ENCODE peak calls at places on chromosomes 4 and X, in eight cellular contexts. One of them, this sample, is unnamed.

GRCh38 chrX:19698125-19698524 is 182.8 kb upstream of the MAP3K15 start:
- DNase-seq in BE2C: no peak
- DNase-seq in psoas muscle: no peak
- DNase-seq in HL-60: no peak
- DNase-seq in foreskin fibroblast: peak
- DNase-seq in fibroblast of pulmonary artery: peak
- DNase-seq in ovary: no peak
- DNase-seq in breast epithelium: peak
- DNase-seq in this sample: no peak

GRCh38 chr4:121156822-121157769 is 7.0 kb downstream of the TNIP3 start:
- DNase-seq in BE2C: peak
- DNase-seq in psoas muscle: peak
- DNase-seq in HL-60: peak
- DNase-seq in foreskin fibroblast: peak
- DNase-seq in fibroblast of pulmonary artery: peak
- DNase-seq in ovary: no peak
- DNase-seq in breast epithelium: no peak
- DNase-seq in this sample: peak

GRCh38 chr4:90187148-90187884 is 60.1 kb downstream of the CCSER1 start:
- DNase-seq in BE2C: no peak
- DNase-seq in psoas muscle: no peak
- DNase-seq in HL-60: no peak
- DNase-seq in foreskin fibroblast: no peak
- DNase-seq in fibroblast of pulmonary artery: no peak
- DNase-seq in ovary: no peak
- DNase-seq in breast epithelium: no peak
- DNase-seq in this sample: no peak

GRCh38 chr4:7847206-7847605 is 92.5 kb downstream of the AFAP1 start:
- DNase-seq in BE2C: no peak
- DNase-seq in psoas muscle: no peak
- DNase-seq in HL-60: no peak
- DNase-seq in foreskin fibroblast: no peak
- DNase-seq in fibroblast of pulmonary artery: no peak
- DNase-seq in ovary: no peak
- DNase-seq in breast epithelium: no peak
- DNase-seq in this sample: no peak

GRCh38 chr4:117641519-117641918 is 392.8 kb upstream of the NDST3 start:
- DNase-seq in BE2C: no peak
- DNase-seq in psoas muscle: no peak
- DNase-seq in HL-60: no peak
- DNase-seq in foreskin fibroblast: no peak
- DNase-seq in fibroblast of pulmonary artery: no peak
- DNase-seq in ovary: no peak
- DNase-seq in breast epithelium: no peak
- DNase-seq in this sample: no peak

GRCh38 chr4:105472871-105473339 is 957 bp downstream of the PPA2 start:
- DNase-seq in BE2C: no peak
- DNase-seq in psoas muscle: no peak
- DNase-seq in HL-60: no peak
- DNase-seq in foreskin fibroblast: no peak
- DNase-seq in fibroblast of pulmonary artery: no peak
- DNase-seq in ovary: no peak
- DNase-seq in breast epithelium: peak
- DNase-seq in this sample: peak

GRCh38 chr4:20313237-20314030 is 61.7 kb downstream of the SLIT2 start:
- DNase-seq in BE2C: peak
- DNase-seq in psoas muscle: no peak
- DNase-seq in HL-60: no peak
- DNase-seq in foreskin fibroblast: no peak
- DNase-seq in fibroblast of pulmonary artery: peak
- DNase-seq in ovary: no peak
- DNase-seq in breast epithelium: no peak
- DNase-seq in this sample: peak

GRCh38 chrX:64192673-64193072 is 12.8 kb downstream of the AMER1 start:
- DNase-seq in BE2C: no peak
- DNase-seq in psoas muscle: no peak
- DNase-seq in HL-60: no peak
- DNase-seq in foreskin fibroblast: no peak
- DNase-seq in fibroblast of pulmonary artery: no peak
- DNase-seq in ovary: no peak
- DNase-seq in breast epithelium: no peak
- DNase-seq in this sample: no peak

GRCh38 chrX:16082470-16083085 is 40.8 kb upstream of the GRPR start:
- DNase-seq in BE2C: no peak
- DNase-seq in psoas muscle: no peak
- DNase-seq in HL-60: no peak
- DNase-seq in foreskin fibroblast: no peak
- DNase-seq in fibroblast of pulmonary artery: no peak
- DNase-seq in ovary: no peak
- DNase-seq in breast epithelium: no peak
- DNase-seq in this sample: no peak

GRCh38 chr4:13541720-13542576 is 2.4 kb downstream of the NKX3-2 start:
- DNase-seq in BE2C: no peak
- DNase-seq in psoas muscle: no peak
- DNase-seq in HL-60: no peak
- DNase-seq in foreskin fibroblast: no peak
- DNase-seq in fibroblast of pulmonary artery: no peak
- DNase-seq in ovary: no peak
- DNase-seq in breast epithelium: no peak
- DNase-seq in this sample: no peak

GRCh38 chrX:72735561-72735960 is 21.5 kb upstream of the PHKA1 start:
- DNase-seq in BE2C: no peak
- DNase-seq in psoas muscle: no peak
- DNase-seq in HL-60: no peak
- DNase-seq in foreskin fibroblast: peak
- DNase-seq in fibroblast of pulmonary artery: no peak
- DNase-seq in ovary: no peak
- DNase-seq in breast epithelium: no peak
- DNase-seq in this sample: peak

GRCh38 chrX:15301924-15302323 is 13.5 kb downstream of the ASB11 start:
- DNase-seq in BE2C: no peak
- DNase-seq in psoas muscle: peak
- DNase-seq in HL-60: peak
- DNase-seq in foreskin fibroblast: peak
- DNase-seq in fibroblast of pulmonary artery: peak
- DNase-seq in ovary: no peak
- DNase-seq in breast epithelium: no peak
- DNase-seq in this sample: peak

GRCh38 chr4:15299627-15300026 is 128.2 kb upstream of the C1QTNF7 start:
- DNase-seq in BE2C: no peak
- DNase-seq in psoas muscle: no peak
- DNase-seq in HL-60: no peak
- DNase-seq in foreskin fibroblast: no peak
- DNase-seq in fibroblast of pulmonary artery: no peak
- DNase-seq in ovary: no peak
- DNase-seq in breast epithelium: no peak
- DNase-seq in this sample: no peak

GRCh38 chr4:71231073-71231752 is 107.6 kb upstream of the SLC4A4 start:
- DNase-seq in BE2C: peak
- DNase-seq in psoas muscle: peak
- DNase-seq in HL-60: no peak
- DNase-seq in foreskin fibroblast: peak
- DNase-seq in fibroblast of pulmonary artery: peak
- DNase-seq in ovary: peak
- DNase-seq in breast epithelium: no peak
- DNase-seq in this sample: no peak

GRCh38 chr4:153940916-153941315 is 152.0 kb upstream of the SFRP2 start:
- DNase-seq in BE2C: no peak
- DNase-seq in psoas muscle: no peak
- DNase-seq in HL-60: no peak
- DNase-seq in foreskin fibroblast: no peak
- DNase-seq in fibroblast of pulmonary artery: no peak
- DNase-seq in ovary: no peak
- DNase-seq in breast epithelium: no peak
- DNase-seq in this sample: no peak

GRCh38 chrX:120000490-120001246 is 57.1 kb upstream of the NKAP start:
- DNase-seq in BE2C: no peak
- DNase-seq in psoas muscle: no peak
- DNase-seq in HL-60: no peak
- DNase-seq in foreskin fibroblast: peak
- DNase-seq in fibroblast of pulmonary artery: no peak
- DNase-seq in ovary: no peak
- DNase-seq in breast epithelium: no peak
- DNase-seq in this sample: peak

GRCh38 chrX:119996069-119996468 is 52.5 kb upstream of the NKAP start:
- DNase-seq in BE2C: no peak
- DNase-seq in psoas muscle: no peak
- DNase-seq in HL-60: no peak
- DNase-seq in foreskin fibroblast: no peak
- DNase-seq in fibroblast of pulmonary artery: no peak
- DNase-seq in ovary: no peak
- DNase-seq in breast epithelium: no peak
- DNase-seq in this sample: no peak

GRCh38 chrX:119997570-119997969 is 54.0 kb upstream of the NKAP start:
- DNase-seq in BE2C: no peak
- DNase-seq in psoas muscle: no peak
- DNase-seq in HL-60: no peak
- DNase-seq in foreskin fibroblast: no peak
- DNase-seq in fibroblast of pulmonary artery: no peak
- DNase-seq in ovary: no peak
- DNase-seq in breast epithelium: no peak
- DNase-seq in this sample: no peak

GRCh38 chrX:119999087-119999634 is 55.6 kb upstream of the NKAP start:
- DNase-seq in BE2C: no peak
- DNase-seq in psoas muscle: no peak
- DNase-seq in HL-60: no peak
- DNase-seq in foreskin fibroblast: no peak
- DNase-seq in fibroblast of pulmonary artery: no peak
- DNase-seq in ovary: no peak
- DNase-seq in breast epithelium: no peak
- DNase-seq in this sample: no peak

DNA sequence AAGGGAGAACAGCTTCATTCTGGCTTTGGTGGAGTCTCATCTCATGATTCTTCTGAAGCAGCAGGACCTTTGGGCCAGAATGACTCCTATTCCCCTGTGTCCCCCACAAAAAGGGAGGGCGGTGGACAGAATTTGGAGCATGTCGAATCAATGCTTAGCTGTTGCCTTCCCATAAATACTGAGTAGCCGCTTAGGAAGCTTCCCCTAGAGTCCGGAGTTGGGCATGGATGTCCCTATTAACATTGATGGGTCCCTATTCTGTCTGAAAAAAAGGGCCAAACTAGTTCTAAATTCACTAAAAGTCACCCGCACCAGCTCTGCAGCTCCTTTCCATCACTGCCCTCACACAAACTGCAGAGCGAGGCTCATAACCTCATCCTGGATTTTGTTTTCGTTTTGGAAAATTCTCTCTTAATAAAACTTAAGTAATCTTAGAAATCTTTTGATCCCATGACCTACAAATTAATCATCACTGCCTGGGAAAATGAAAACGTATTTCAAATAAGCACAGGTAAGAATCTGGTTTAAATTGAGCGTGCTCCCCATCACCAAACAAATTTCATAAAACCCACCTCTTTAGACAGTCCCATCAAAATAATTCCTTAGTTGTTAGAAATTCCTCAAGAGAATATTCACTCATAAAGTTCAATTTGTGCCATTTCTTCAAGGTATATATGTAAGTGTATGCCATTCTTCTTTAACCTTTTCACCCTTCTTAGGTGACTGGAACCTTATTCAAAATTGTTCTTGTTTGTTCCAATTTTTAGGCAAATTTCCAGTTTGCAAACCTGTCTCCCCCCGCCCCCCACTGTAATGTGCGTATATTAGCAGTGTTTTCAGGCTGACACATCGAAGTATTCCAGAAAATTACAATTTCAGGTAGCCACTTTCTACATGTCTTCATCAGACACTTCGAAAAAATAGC is 53.3 kb upstream of the NKAP start:
- DNase-seq in BE2C: no peak
- DNase-seq in psoas muscle: no peak
- DNase-seq in HL-60: no peak
- DNase-seq in foreskin fibroblast: no peak
- DNase-seq in fibroblast of pulmonary artery: no peak
- DNase-seq in ovary: no peak
- DNase-seq in breast epithelium: no peak
- DNase-seq in this sample: no peak
- H3K4me3 ChIP-seq in BE2C: no peak
- H3K4me3 ChIP-seq in psoas muscle: no peak
- H3K4me3 ChIP-seq in HL-60: no peak
- H3K4me3 ChIP-seq in foreskin fibroblast: no peak
- H3K4me3 ChIP-seq in fibroblast of pulmonary artery: no peak
- H3K4me3 ChIP-seq in ovary: no peak
- H3K4me3 ChIP-seq in breast epithelium: no peak
- H3K4me3 ChIP-seq in this sample: no peak

GRCh38 chr4:88573995-88574394 is 18.3 kb upstream of the HERC3 start:
- DNase-seq in BE2C: no peak
- DNase-seq in psoas muscle: no peak
- DNase-seq in HL-60: no peak
- DNase-seq in foreskin fibroblast: no peak
- DNase-seq in fibroblast of pulmonary artery: peak
- DNase-seq in ovary: no peak
- DNase-seq in breast epithelium: no peak
- DNase-seq in this sample: peak
- TF ChIP-seq CTCF in BE2C: peak
- TF ChIP-seq CTCF in psoas muscle: no peak
- TF ChIP-seq CTCF in HL-60: no peak
- TF ChIP-seq CTCF in foreskin fibroblast: peak
- TF ChIP-seq CTCF in fibroblast of pulmonary artery: peak
- TF ChIP-seq CTCF in ovary: no peak
- TF ChIP-seq CTCF in breast epithelium: no peak
- TF ChIP-seq CTCF in this sample: peak

DNA sequence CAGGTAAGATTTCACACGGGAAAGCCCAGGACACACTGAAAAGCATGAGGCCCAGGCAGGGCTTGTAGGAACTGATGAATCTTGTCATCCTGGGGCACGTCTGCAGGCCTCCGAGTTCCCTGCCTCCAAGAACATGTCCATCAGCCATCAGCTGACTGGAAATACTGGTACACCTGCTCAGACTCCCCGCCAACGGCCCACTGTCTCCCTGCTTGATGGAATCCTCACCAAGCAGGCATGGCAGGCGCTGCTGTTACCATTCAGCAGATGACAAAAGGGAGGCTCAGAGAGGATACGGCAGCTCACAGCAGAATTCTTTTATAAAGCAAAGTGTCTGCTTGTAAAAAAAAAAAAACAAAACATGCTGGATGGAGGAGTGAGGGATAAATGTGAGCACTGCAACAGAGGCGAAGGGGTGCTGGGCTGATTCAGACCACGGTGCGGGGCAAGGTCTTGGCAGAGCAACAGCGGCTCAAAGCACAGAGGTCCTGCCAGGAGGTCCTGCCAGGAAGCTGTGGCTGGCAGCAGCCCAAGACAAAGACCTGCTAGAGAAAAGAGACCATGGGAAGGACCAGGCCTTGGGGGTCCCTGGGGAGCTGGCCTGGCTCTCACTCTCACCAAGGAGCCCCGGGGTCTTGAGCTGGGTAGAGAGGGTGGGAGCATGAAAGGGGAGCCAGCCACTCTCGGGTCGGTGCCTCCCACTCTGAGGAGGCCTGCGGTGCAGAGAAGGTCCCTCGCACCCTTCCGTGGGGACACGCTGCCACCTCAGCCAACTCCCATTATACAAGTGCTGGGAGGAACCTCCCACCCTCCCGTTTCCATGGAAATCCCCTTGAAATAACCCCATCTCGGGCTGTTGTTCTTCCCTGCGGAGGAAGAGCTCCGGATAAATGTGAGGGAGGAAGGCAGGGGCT is 25.6 kb downstream of the PPP2R2C start:
- DNase-seq in BE2C: peak
- DNase-seq in psoas muscle: no peak
- DNase-seq in HL-60: no peak
- DNase-seq in foreskin fibroblast: no peak
- DNase-seq in fibroblast of pulmonary artery: no peak
- DNase-seq in ovary: peak
- DNase-seq in breast epithelium: no peak
- DNase-seq in this sample: no peak
- H3K4me3 ChIP-seq in BE2C: no peak
- H3K4me3 ChIP-seq in psoas muscle: no peak
- H3K4me3 ChIP-seq in HL-60: no peak
- H3K4me3 ChIP-seq in foreskin fibroblast: no peak
- H3K4me3 ChIP-seq in fibroblast of pulmonary artery: no peak
- H3K4me3 ChIP-seq in ovary: no peak
- H3K4me3 ChIP-seq in breast epithelium: no peak
- H3K4me3 ChIP-seq in this sample: no peak

GRCh38 chrX:116204947-116205346 is 34.4 kb downstream of the AGTR2 start:
- DNase-seq in BE2C: no peak
- DNase-seq in psoas muscle: no peak
- DNase-seq in HL-60: no peak
- DNase-seq in foreskin fibroblast: no peak
- DNase-seq in fibroblast of pulmonary artery: peak
- DNase-seq in ovary: no peak
- DNase-seq in breast epithelium: no peak
- DNase-seq in this sample: peak
- TF ChIP-seq CTCF in BE2C: peak
- TF ChIP-seq CTCF in psoas muscle: peak
- TF ChIP-seq CTCF in HL-60: no peak
- TF ChIP-seq CTCF in foreskin fibroblast: peak
- TF ChIP-seq CTCF in fibroblast of pulmonary artery: peak
- TF ChIP-seq CTCF in ovary: no peak
- TF ChIP-seq CTCF in breast epithelium: no peak
- TF ChIP-seq CTCF in this sample: peak

This sample was measured in choroid plexus epithelial cell.